ENCODE peak calls at places on chromosomes 2 and 18, in six cellular contexts. C is neural progenitor cell, T is aorta, B is small intestine, A is spleen, J is SK-N-SH. G is an unnamed sample.

GRCh38 chr18:77858331-77858730 is 608.7 kb downstream of the GALR1 start:
- DNase-seq in T (no peak), J (no peak), A (no peak), B (no peak), C (no peak), G (no peak)

GRCh38 chr18:23131693-23132319 is 3.5 kb upstream of the CABLES1 start:
- DNase-seq in B (peak; percentile 82), C (peak; percentile 85), J (peak; percentile 78), A (no peak), T (no peak), G (peak; percentile 56)

GRCh38 chr2:225002656-225003045 is 39.6 kb downstream of the DOCK10 start:
- DNase-seq in A (peak; percentile 75), B (no peak), J (no peak), T (no peak), C (no peak), G (peak; percentile 30)

GRCh38 chr2:138503087-138503442 is 1.5 kb downstream of the SPOPL start:
- DNase-seq in C (no peak), J (no peak), A (no peak), T (no peak), B (peak; percentile 25), G (no peak)

GRCh38 chr2:72497761-72498160 is 328.1 kb downstream of the EXOC6B start:
- DNase-seq in B (no peak), T (no peak), J (no peak), A (no peak), C (no peak), G (no peak)

GRCh38 chr18:58221060-58221725 is 177.2 kb downstream of the NEDD4L start:
- DNase-seq in J (no peak), T (no peak), C (no peak), A (no peak), B (peak; percentile 89), G (no peak)

GRCh38 chr2:189466046-189466445 is 24.8 kb downstream of the WDR75 start:
- DNase-seq in J (no peak), C (no peak), T (no peak), A (no peak), B (peak; percentile 24), G (no peak)

GRCh38 chr2:120990451-120990871 is 254.8 kb downstream of the GLI2 start:
- DNase-seq in B (no peak), A (peak; percentile 73), T (no peak), C (no peak), J (no peak), G (no peak)

GRCh38 chr2:223774193-223774592 is 63.2 kb downstream of the AP1S3 start:
- DNase-seq in J (no peak), B (no peak), C (no peak), T (no peak), A (no peak), G (no peak)

GRCh38 chr2:44169155-44169898 is 652 bp downstream of the PPM1B start:
- DNase-seq in T (peak; percentile 67), J (peak; percentile 71), B (peak; percentile 77), C (no peak), A (no peak), G (peak; percentile 53)

GRCh38 chr2:4898706-4899105 is 793.5 kb upstream of the SOX11 start:
- DNase-seq in C (no peak), T (no peak), A (no peak), B (no peak), J (no peak), G (no peak)

GRCh38 chr2:161020437-161020836 is 139.8 kb upstream of the TANK start:
- DNase-seq in B (no peak), J (no peak), C (no peak), A (no peak), T (no peak), G (no peak)

GRCh38 chr2:152558174-152559091 is 158.8 kb downstream of the PRPF40A start:
- DNase-seq in T (no peak), C (no peak), J (no peak), B (no peak), A (no peak), G (no peak)

GRCh38 chr2:132876745-132877391 is 206.9 kb upstream of the LYPD1 start:
- DNase-seq in C (no peak), J (no peak), B (no peak), A (no peak), T (no peak), G (no peak)

GRCh38 chr2:112161431-112162145 is 23.4 kb downstream of the FBLN7 start:
- DNase-seq in J (no peak), T (no peak), A (no peak), C (no peak), B (no peak), G (no peak)

GRCh38 chr2:31475692-31476091 is 61.1 kb upstream of the XDH start:
- DNase-seq in C (no peak), A (no peak), B (peak; percentile 53), J (no peak), T (no peak), G (no peak)

GRCh38 chr2:36296798-36297197 is 58.8 kb upstream of the CRIM1 start:
- DNase-seq in J (no peak), A (no peak), B (peak; percentile 55), C (no peak), T (no peak), G (no peak)

GRCh38 chr2:190418717-190419116 is 10.6 kb downstream of the MFSD6 start:
- DNase-seq in T (no peak), B (no peak), J (no peak), A (no peak), C (no peak), G (no peak)

GRCh38 chr2:42959148-42959992 is 167.0 kb upstream of the HAAO start:
- DNase-seq in B (no peak), T (peak; percentile 79), J (no peak), C (no peak), A (no peak), G (no peak)

GRCh38 chr2:148167241-148167766 is 146.4 kb downstream of the MBD5 start:
- DNase-seq in A (no peak), C (no peak), J (no peak), B (no peak), T (no peak), G (no peak)

GRCh38 chr18:57447154-57447621 is 12.0 kb downstream of the ONECUT2 start:
- DNase-seq in J (no peak), C (peak; percentile 92), B (no peak), T (no peak), A (no peak), G (no peak)

GRCh38 chr2:219254590-219255219 is 987 bp upstream of the TUBA4A start:
- DNase-seq in T (no peak), C (no peak), A (no peak), B (peak; percentile 27), J (no peak), G (peak; percentile 58)

DNA sequence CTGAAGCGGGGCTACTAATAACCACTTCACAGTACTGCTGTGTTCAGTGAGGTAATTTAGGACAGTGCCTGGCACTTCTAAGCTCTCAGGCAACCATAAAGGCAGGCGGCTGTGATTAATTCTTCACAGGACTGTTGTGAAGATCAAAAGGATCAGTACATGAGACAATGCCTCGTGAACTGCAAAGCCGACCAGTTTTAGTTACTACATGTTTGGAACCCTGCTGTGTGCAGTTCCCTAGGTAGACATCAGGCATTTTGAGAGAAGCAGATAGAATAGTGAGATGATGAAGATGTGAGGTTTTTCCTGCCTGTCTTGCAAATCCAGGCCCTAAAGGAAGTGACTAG is 19.1 kb downstream of the EFHD1 start:
- DNase-seq in B (no peak), T (no peak), A (no peak), J (no peak), C (peak; percentile 51), G (no peak)
- H3K27ac ChIP-seq in B (no peak overlapping the region), T (no peak overlapping the region), A (no peak overlapping the region), J (no peak overlapping the region), C (no peak overlapping the region), G (no peak overlapping the region)

DNA sequence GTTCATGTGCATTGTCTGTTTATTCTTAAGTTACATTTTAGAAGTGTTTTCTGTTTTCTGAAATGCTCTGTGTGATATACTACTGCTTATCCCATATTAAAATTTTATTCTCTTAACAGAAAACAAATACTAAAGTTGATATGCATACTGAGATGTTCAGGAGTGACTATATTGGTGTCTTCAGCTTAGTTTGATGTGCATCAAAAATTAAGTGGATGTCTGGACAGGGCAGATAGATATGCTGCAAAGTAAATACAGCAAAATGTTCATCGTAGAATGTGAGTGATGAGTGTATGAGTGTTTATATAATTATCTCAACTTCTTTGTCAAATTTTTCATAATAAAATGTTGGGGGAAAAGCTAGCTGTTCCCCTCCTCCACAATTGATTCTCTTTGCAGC is 13.2 kb downstream of the VAPA start:
- DNase-seq in J (no peak), A (no peak), B (no peak), C (no peak), T (no peak), G (no peak)
- H3K4me1 ChIP-seq in J (peaks cover 56% of the 10 kb centered on the region), A (peaks cover 100% of the 10 kb centered on the region), B (peaks cover 15% of the 10 kb centered on the region), C (peaks cover 44% of the 10 kb centered on the region), T (peaks cover 9% of the 10 kb centered on the region), G (peaks cover 80% of the 10 kb centered on the region)

GRCh38 chr2:88016948-88017779 is 817 bp upstream of the RNU2-63P start:
- DNase-seq in T (no peak), J (peak; percentile 76), A (peak; percentile 93), B (no peak), C (peak; percentile 77), G (no peak)
- H3K27ac ChIP-seq in T (no peak overlapping the region), J (peak overlapping the region; percentile 93), A (peak overlapping the region; percentile 53), B (peak overlapping the region; percentile 64), C (no peak overlapping the region), G (peak overlapping the region; percentile 89)

GRCh38 chr18:8718401-8718913 is 13.1 kb downstream of the MTCL1 start:
- DNase-seq in J (no peak), A (no peak), C (no peak), T (no peak), B (no peak), G (no peak)
- H3K4me1 ChIP-seq in J (no peaks in the 10 kb centered on the region), A (no peaks in the 10 kb centered on the region), C (peaks cover 76% of the 10 kb centered on the region), T (no peaks in the 10 kb centered on the region), B (no peaks in the 10 kb centered on the region), G (no peaks in the 10 kb centered on the region)

GRCh38 chr18:62420151-62420512 is 95.0 kb downstream of the TNFRSF11A start:
- DNase-seq in B (peak; percentile 91), A (no peak), J (no peak), C (no peak), T (no peak), G (no peak)
- H3K27ac ChIP-seq in B (peak overlapping the region; percentile 73), A (peak overlapping the region; percentile 57), J (no peak overlapping the region), C (no peak overlapping the region), T (no peak overlapping the region), G (peak overlapping the region; percentile 36)

GRCh38 chr2:122741403-122741802 is 986.0 kb downstream of the TSN start:
- DNase-seq in J (no peak), C (no peak), T (no peak), A (no peak), B (no peak), G (no peak)
- H3K4me1 ChIP-seq in J (no peaks in the 10 kb centered on the region), C (no peaks in the 10 kb centered on the region), T (no peaks in the 10 kb centered on the region), A (no peaks in the 10 kb centered on the region), B (no peaks in the 10 kb centered on the region), G (no peaks in the 10 kb centered on the region)

GRCh38 chr18:79940814-79941472 is 10.5 kb downstream of the SLC66A2 start:
- DNase-seq in C (no peak), J (no peak), B (no peak), A (peak; percentile 47), T (peak; percentile 27), G (no peak)
- H3K27ac ChIP-seq in C (no peak overlapping the region), J (no peak overlapping the region), B (no peak overlapping the region), A (no peak overlapping the region), T (no peak overlapping the region), G (no peak overlapping the region)